ENCODE peak calls at places on chromosome 3, in eight cellular contexts. One of them, this sample, is unnamed.
A peak's percentile ranks its signal among the peaks of the same experiment; 100 is the strongest.

GRCh38 chr3:123123716-123124616 is 57.1 kb downstream of the PDIA5 start:
- DNase-seq in NB4: no peak
- DNase-seq in upper lobe of left lung: no peak
- DNase-seq in adrenal gland: no peak
- DNase-seq in HCT116: no peak
- DNase-seq in H54: no peak
- DNase-seq in transverse colon: no peak
- DNase-seq in endothelial cell of umbilical vein: no peak
- DNase-seq in this sample: no peak

GRCh38 chr3:112642912-112643506 is 2.1 kb upstream of the CCDC80 start:
- DNase-seq in NB4: peak; percentile 85
- DNase-seq in upper lobe of left lung: peak; percentile 87
- DNase-seq in adrenal gland: peak; percentile 84
- DNase-seq in HCT116: peak; percentile 77
- DNase-seq in H54: peak; percentile 42
- DNase-seq in transverse colon: peak; percentile 82
- DNase-seq in endothelial cell of umbilical vein: peak; percentile 83
- DNase-seq in this sample: peak; percentile 88

GRCh38 chr3:63872135-63872924 is 8.7 kb downstream of the ATXN7 start:
- DNase-seq in NB4: no peak
- DNase-seq in upper lobe of left lung: no peak
- DNase-seq in adrenal gland: no peak
- DNase-seq in HCT116: peak; percentile 54
- DNase-seq in H54: no peak
- DNase-seq in transverse colon: no peak
- DNase-seq in endothelial cell of umbilical vein: no peak
- DNase-seq in this sample: no peak

GRCh38 chr3:118505784-118506183 is 528.9 kb downstream of the IGSF11 start:
- DNase-seq in NB4: no peak
- DNase-seq in upper lobe of left lung: no peak
- DNase-seq in adrenal gland: no peak
- DNase-seq in HCT116: no peak
- DNase-seq in H54: no peak
- DNase-seq in transverse colon: no peak
- DNase-seq in endothelial cell of umbilical vein: no peak
- DNase-seq in this sample: no peak

GRCh38 chr3:133038731-133039398 is 674 bp downstream of the TMEM108 start:
- DNase-seq in NB4: no peak
- DNase-seq in upper lobe of left lung: peak; percentile 26
- DNase-seq in adrenal gland: peak; percentile 56
- DNase-seq in HCT116: no peak
- DNase-seq in H54: no peak
- DNase-seq in transverse colon: no peak
- DNase-seq in endothelial cell of umbilical vein: no peak
- DNase-seq in this sample: no peak

GRCh38 chr3:191919627-191920026 is 458.7 kb downstream of the PYDC2 start:
- DNase-seq in NB4: no peak
- DNase-seq in upper lobe of left lung: no peak
- DNase-seq in adrenal gland: no peak
- DNase-seq in HCT116: no peak
- DNase-seq in H54: no peak
- DNase-seq in transverse colon: no peak
- DNase-seq in endothelial cell of umbilical vein: no peak
- DNase-seq in this sample: no peak

GRCh38 chr3:112376413-112376812 is 43.5 kb downstream of the CD200 start:
- DNase-seq in NB4: no peak
- DNase-seq in upper lobe of left lung: no peak
- DNase-seq in adrenal gland: no peak
- DNase-seq in HCT116: no peak
- DNase-seq in H54: no peak
- DNase-seq in transverse colon: no peak
- DNase-seq in endothelial cell of umbilical vein: peak; percentile 31
- DNase-seq in this sample: no peak

GRCh38 chr3:185693985-185694675 is 108.0 kb downstream of the SENP2 start:
- DNase-seq in NB4: no peak
- DNase-seq in upper lobe of left lung: no peak
- DNase-seq in adrenal gland: no peak
- DNase-seq in HCT116: no peak
- DNase-seq in H54: no peak
- DNase-seq in transverse colon: no peak
- DNase-seq in endothelial cell of umbilical vein: peak; percentile 49
- DNase-seq in this sample: no peak

GRCh38 chr3:162171970-162172369 is 675.4 kb downstream of the OTOL1 start:
- DNase-seq in NB4: no peak
- DNase-seq in upper lobe of left lung: no peak
- DNase-seq in adrenal gland: no peak
- DNase-seq in HCT116: no peak
- DNase-seq in H54: no peak
- DNase-seq in transverse colon: no peak
- DNase-seq in endothelial cell of umbilical vein: no peak
- DNase-seq in this sample: no peak

GRCh38 chr3:8529197-8529637 is 27.6 kb downstream of the LMCD1 start:
- DNase-seq in NB4: no peak
- DNase-seq in upper lobe of left lung: no peak
- DNase-seq in adrenal gland: no peak
- DNase-seq in HCT116: no peak
- DNase-seq in H54: no peak
- DNase-seq in transverse colon: no peak
- DNase-seq in endothelial cell of umbilical vein: peak; percentile 61
- DNase-seq in this sample: no peak

GRCh38 chr3:133943639-133944131 is 48.0 kb upstream of the RAB6B start:
- DNase-seq in NB4: peak; percentile 92
- DNase-seq in upper lobe of left lung: peak; percentile 39
- DNase-seq in adrenal gland: no peak
- DNase-seq in HCT116: peak; percentile 85
- DNase-seq in H54: peak; percentile 51
- DNase-seq in transverse colon: no peak
- DNase-seq in endothelial cell of umbilical vein: peak; percentile 87
- DNase-seq in this sample: no peak

GRCh38 chr3:39191103-39191502 is 1.3 kb downstream of the XIRP1 start:
- DNase-seq in NB4: no peak
- DNase-seq in upper lobe of left lung: no peak
- DNase-seq in adrenal gland: no peak
- DNase-seq in HCT116: no peak
- DNase-seq in H54: no peak
- DNase-seq in transverse colon: no peak
- DNase-seq in endothelial cell of umbilical vein: no peak
- DNase-seq in this sample: no peak

GRCh38 chr3:197374951-197375560 is 76.6 kb upstream of the DLG1 start:
- DNase-seq in NB4: peak; percentile 12
- DNase-seq in upper lobe of left lung: no peak
- DNase-seq in adrenal gland: no peak
- DNase-seq in HCT116: no peak
- DNase-seq in H54: no peak
- DNase-seq in transverse colon: no peak
- DNase-seq in endothelial cell of umbilical vein: no peak
- DNase-seq in this sample: peak; percentile 45

GRCh38 chr3:105938101-105938500 is 69.3 kb upstream of the CBLB start:
- DNase-seq in NB4: no peak
- DNase-seq in upper lobe of left lung: no peak
- DNase-seq in adrenal gland: peak; percentile 16
- DNase-seq in HCT116: no peak
- DNase-seq in H54: peak; percentile 1
- DNase-seq in transverse colon: no peak
- DNase-seq in endothelial cell of umbilical vein: no peak
- DNase-seq in this sample: no peak

GRCh38 chr3:10015476-10015904 is 10.7 kb upstream of the FANCD2 start:
- DNase-seq in NB4: peak; percentile 69
- DNase-seq in upper lobe of left lung: peak; percentile 76
- DNase-seq in adrenal gland: peak; percentile 76
- DNase-seq in HCT116: no peak
- DNase-seq in H54: no peak
- DNase-seq in transverse colon: peak; percentile 81
- DNase-seq in endothelial cell of umbilical vein: peak; percentile 91
- DNase-seq in this sample: peak; percentile 97

GRCh38 chr3:95184038-95184437 is 1121.2 kb downstream of the NSUN3 start:
- DNase-seq in NB4: peak; percentile 1
- DNase-seq in upper lobe of left lung: no peak
- DNase-seq in adrenal gland: no peak
- DNase-seq in HCT116: no peak
- DNase-seq in H54: no peak
- DNase-seq in transverse colon: no peak
- DNase-seq in endothelial cell of umbilical vein: no peak
- DNase-seq in this sample: no peak

GRCh38 chr3:32456429-32457130 is 46.1 kb downstream of the CMTM6 start:
- DNase-seq in NB4: no peak
- DNase-seq in upper lobe of left lung: no peak
- DNase-seq in adrenal gland: no peak
- DNase-seq in HCT116: no peak
- DNase-seq in H54: no peak
- DNase-seq in transverse colon: no peak
- DNase-seq in endothelial cell of umbilical vein: no peak
- DNase-seq in this sample: no peak

GRCh38 chr3:32975891-32976290 is 24.4 kb downstream of the CCR4 start:
- DNase-seq in NB4: peak; percentile 18
- DNase-seq in upper lobe of left lung: no peak
- DNase-seq in adrenal gland: no peak
- DNase-seq in HCT116: no peak
- DNase-seq in H54: no peak
- DNase-seq in transverse colon: no peak
- DNase-seq in endothelial cell of umbilical vein: no peak
- DNase-seq in this sample: peak; percentile 48

GRCh38 chr3:77342688-77343087 is 302.8 kb downstream of the ROBO2 start:
- DNase-seq in NB4: peak; percentile 11
- DNase-seq in upper lobe of left lung: no peak
- DNase-seq in adrenal gland: no peak
- DNase-seq in HCT116: no peak
- DNase-seq in H54: no peak
- DNase-seq in transverse colon: no peak
- DNase-seq in endothelial cell of umbilical vein: no peak
- DNase-seq in this sample: no peak

GRCh38 chr3:148697311-148698189 is at the start of gene AGTR1:
- DNase-seq in NB4: no peak
- DNase-seq in upper lobe of left lung: peak; percentile 21
- DNase-seq in adrenal gland: peak; percentile 92
- DNase-seq in HCT116: no peak
- DNase-seq in H54: peak; percentile 21
- DNase-seq in transverse colon: peak; percentile 12
- DNase-seq in endothelial cell of umbilical vein: no peak
- DNase-seq in this sample: peak; percentile 96

DNA sequence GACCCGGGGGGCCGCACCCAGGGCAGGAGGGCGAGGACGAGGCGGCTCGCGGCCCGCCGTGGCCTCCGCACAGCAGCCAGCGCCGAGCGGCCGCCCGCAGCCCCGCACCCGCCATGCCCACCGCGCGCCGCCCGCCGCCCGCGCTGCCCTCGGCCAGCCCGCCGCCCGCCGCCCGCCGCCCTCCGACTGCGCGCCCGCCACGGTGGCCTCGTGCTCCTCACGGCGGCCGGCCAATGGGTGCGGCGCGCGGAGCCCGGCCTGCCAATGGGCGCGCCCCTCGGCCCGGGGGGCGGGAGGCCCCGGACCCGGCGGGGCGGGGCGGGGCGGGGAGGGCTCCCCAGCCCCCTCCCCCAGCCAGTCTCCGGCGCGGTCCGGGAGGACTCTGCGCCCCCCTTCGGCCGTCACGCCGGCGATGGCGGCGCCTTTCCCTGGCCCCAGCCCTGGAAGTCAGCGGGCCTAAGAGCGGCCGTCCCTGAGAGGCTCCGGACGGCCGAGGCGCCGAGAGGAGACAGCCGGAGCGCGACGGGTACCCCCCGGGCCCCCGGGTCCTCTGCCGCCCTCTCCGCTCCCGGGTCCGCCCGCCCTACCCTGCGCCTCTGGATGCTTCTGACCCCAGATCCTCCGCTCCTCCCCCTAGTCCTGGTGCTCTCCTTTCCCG is at the start of gene NT5DC2:
- DNase-seq in NB4: peak; percentile 87
- DNase-seq in upper lobe of left lung: peak; percentile 80
- DNase-seq in adrenal gland: peak; percentile 73
- DNase-seq in HCT116: no peak
- DNase-seq in H54: peak; percentile 75
- DNase-seq in transverse colon: peak; percentile 80
- DNase-seq in endothelial cell of umbilical vein: peak; percentile 58
- DNase-seq in this sample: peak; percentile 91
- TF ChIP-seq POLR2A in NB4: no peak
- TF ChIP-seq POLR2A in upper lobe of left lung: no peak
- TF ChIP-seq POLR2A in adrenal gland: no peak
- TF ChIP-seq POLR2A in HCT116: peak; percentile 28
- TF ChIP-seq POLR2A in H54: peak; percentile 47
- TF ChIP-seq POLR2A in transverse colon: no peak
- TF ChIP-seq POLR2A in endothelial cell of umbilical vein: peak; percentile 52
- TF ChIP-seq POLR2A in this sample: no peak

GRCh38 chr3:48989126-48989795 is 780 bp upstream of the P4HTM start:
- DNase-seq in NB4: peak; percentile 23
- DNase-seq in upper lobe of left lung: no peak
- DNase-seq in adrenal gland: no peak
- DNase-seq in HCT116: no peak
- DNase-seq in H54: peak; percentile 30
- DNase-seq in transverse colon: no peak
- DNase-seq in endothelial cell of umbilical vein: no peak
- DNase-seq in this sample: no peak
- TF ChIP-seq POLR2A in NB4: no peak
- TF ChIP-seq POLR2A in upper lobe of left lung: no peak
- TF ChIP-seq POLR2A in adrenal gland: no peak
- TF ChIP-seq POLR2A in HCT116: no peak
- TF ChIP-seq POLR2A in H54: no peak
- TF ChIP-seq POLR2A in transverse colon: no peak
- TF ChIP-seq POLR2A in endothelial cell of umbilical vein: no peak
- TF ChIP-seq POLR2A in this sample: no peak

DNA sequence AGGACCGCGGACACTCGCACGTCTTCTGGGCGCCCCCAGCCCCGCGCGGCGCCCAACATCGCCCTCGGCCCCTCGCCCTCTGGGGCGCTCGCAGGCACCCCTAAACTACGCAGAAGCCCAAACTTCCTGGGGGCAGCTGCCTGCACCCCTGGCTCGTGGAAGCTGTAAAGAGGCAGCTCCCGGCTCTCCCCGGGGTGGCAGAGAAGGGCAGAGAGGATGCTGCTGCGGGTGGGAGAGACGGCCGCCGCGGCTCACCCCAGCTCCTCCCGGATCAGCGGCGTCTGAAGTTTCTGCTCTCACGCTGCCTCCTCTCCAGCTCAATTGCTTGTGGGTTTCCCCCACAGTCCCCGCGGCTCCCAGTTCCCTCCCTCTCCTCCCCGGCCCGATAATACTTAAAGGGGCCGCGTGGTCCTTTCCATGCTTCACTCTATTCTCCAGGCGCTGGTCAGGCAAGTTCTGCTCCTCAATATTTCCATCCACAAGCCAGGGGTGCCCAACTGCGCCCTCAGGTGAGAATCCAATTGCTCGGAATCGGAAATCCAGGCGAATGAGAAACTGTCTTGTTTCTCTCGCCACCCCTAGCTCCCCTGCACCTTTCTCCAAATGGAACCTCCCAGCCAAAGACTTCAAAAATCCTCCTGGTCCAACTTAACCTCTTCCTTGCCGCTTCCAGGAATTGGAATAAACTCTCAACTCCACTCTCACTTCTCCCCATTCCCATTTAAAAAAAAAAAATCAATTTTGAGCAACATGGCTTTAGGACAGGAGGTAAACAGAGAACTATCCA is 748.5 kb downstream of the ROBO1 start:
- DNase-seq in NB4: no peak
- DNase-seq in upper lobe of left lung: peak; percentile 71
- DNase-seq in adrenal gland: peak; percentile 88
- DNase-seq in HCT116: no peak
- DNase-seq in H54: peak; percentile 64
- DNase-seq in transverse colon: peak; percentile 54
- DNase-seq in endothelial cell of umbilical vein: peak; percentile 81
- DNase-seq in this sample: peak; percentile 95
- TF ChIP-seq POLR2A in NB4: no peak
- TF ChIP-seq POLR2A in upper lobe of left lung: no peak
- TF ChIP-seq POLR2A in adrenal gland: peak; percentile 88
- TF ChIP-seq POLR2A in HCT116: no peak
- TF ChIP-seq POLR2A in H54: peak; percentile 90
- TF ChIP-seq POLR2A in transverse colon: peak; percentile 54
- TF ChIP-seq POLR2A in endothelial cell of umbilical vein: peak; percentile 54
- TF ChIP-seq POLR2A in this sample: no peak

GRCh38 chr3:46584598-46585467 is 18.7 kb upstream of the LRRC2 start:
- DNase-seq in NB4: no peak
- DNase-seq in upper lobe of left lung: no peak
- DNase-seq in adrenal gland: no peak
- DNase-seq in HCT116: no peak
- DNase-seq in H54: no peak
- DNase-seq in transverse colon: no peak
- DNase-seq in endothelial cell of umbilical vein: no peak
- DNase-seq in this sample: no peak
- TF ChIP-seq POLR2A in NB4: no peak
- TF ChIP-seq POLR2A in upper lobe of left lung: no peak
- TF ChIP-seq POLR2A in adrenal gland: no peak
- TF ChIP-seq POLR2A in HCT116: no peak
- TF ChIP-seq POLR2A in H54: no peak
- TF ChIP-seq POLR2A in transverse colon: no peak
- TF ChIP-seq POLR2A in endothelial cell of umbilical vein: no peak
- TF ChIP-seq POLR2A in this sample: no peak

This sample was measured in lower leg skin.